ENCODE peak calls at places on chromosomes 2 and 18, in eight cellular contexts. One of them, this sample, is unnamed. For H3K27me3, the result is how much of the 10 kb centered on the place peaks cover.

GRCh38 chr2:176082885-176083731 is 654 bp downstream of the EVX2 start:
- DNase-seq in psoas muscle: no peak
- DNase-seq in left lung: no peak
- DNase-seq in suprapubic skin: no peak
- DNase-seq in pancreas: no peak
- DNase-seq in lower lobe of right lung: no peak
- DNase-seq in endodermal cell: peak
- DNase-seq in upper lobe of right lung: no peak
- DNase-seq in this sample: peak

GRCh38 chr2:170408461-170409163 is 230.7 kb downstream of the MYO3B start:
- DNase-seq in psoas muscle: no peak
- DNase-seq in left lung: no peak
- DNase-seq in suprapubic skin: no peak
- DNase-seq in pancreas: no peak
- DNase-seq in lower lobe of right lung: no peak
- DNase-seq in endodermal cell: no peak
- DNase-seq in upper lobe of right lung: no peak
- DNase-seq in this sample: no peak

GRCh38 chr2:120934891-120935338 is 199.2 kb downstream of the GLI2 start:
- DNase-seq in psoas muscle: peak
- DNase-seq in left lung: no peak
- DNase-seq in suprapubic skin: no peak
- DNase-seq in pancreas: no peak
- DNase-seq in lower lobe of right lung: no peak
- DNase-seq in endodermal cell: no peak
- DNase-seq in upper lobe of right lung: no peak
- DNase-seq in this sample: no peak

GRCh38 chr2:179440642-179441251 is 176.1 kb upstream of the SESTD1 start:
- DNase-seq in psoas muscle: no peak
- DNase-seq in left lung: no peak
- DNase-seq in suprapubic skin: no peak
- DNase-seq in pancreas: no peak
- DNase-seq in lower lobe of right lung: no peak
- DNase-seq in endodermal cell: no peak
- DNase-seq in upper lobe of right lung: no peak
- DNase-seq in this sample: no peak

GRCh38 chr2:21317131-21317530 is 193.4 kb downstream of the TDRD15 start:
- DNase-seq in psoas muscle: peak
- DNase-seq in left lung: no peak
- DNase-seq in suprapubic skin: no peak
- DNase-seq in pancreas: peak
- DNase-seq in lower lobe of right lung: peak
- DNase-seq in endodermal cell: peak
- DNase-seq in upper lobe of right lung: no peak
- DNase-seq in this sample: no peak

GRCh38 chr18:50013363-50014138 is 181.4 kb downstream of the MYO5B start:
- DNase-seq in psoas muscle: no peak
- DNase-seq in left lung: no peak
- DNase-seq in suprapubic skin: no peak
- DNase-seq in pancreas: no peak
- DNase-seq in lower lobe of right lung: no peak
- DNase-seq in endodermal cell: no peak
- DNase-seq in upper lobe of right lung: no peak
- DNase-seq in this sample: no peak

GRCh38 chr2:128501022-128501690 is 182.5 kb upstream of the HS6ST1 start:
- DNase-seq in psoas muscle: no peak
- DNase-seq in left lung: no peak
- DNase-seq in suprapubic skin: peak
- DNase-seq in pancreas: no peak
- DNase-seq in lower lobe of right lung: no peak
- DNase-seq in endodermal cell: peak
- DNase-seq in upper lobe of right lung: no peak
- DNase-seq in this sample: no peak

GRCh38 chr2:62718225-62718822 is 12.8 kb downstream of the EHBP1 start:
- DNase-seq in psoas muscle: no peak
- DNase-seq in left lung: no peak
- DNase-seq in suprapubic skin: no peak
- DNase-seq in pancreas: no peak
- DNase-seq in lower lobe of right lung: no peak
- DNase-seq in endodermal cell: no peak
- DNase-seq in upper lobe of right lung: no peak
- DNase-seq in this sample: no peak

GRCh38 chr2:215002500-215002899 is 135.9 kb downstream of the ABCA12 start:
- DNase-seq in psoas muscle: no peak
- DNase-seq in left lung: no peak
- DNase-seq in suprapubic skin: no peak
- DNase-seq in pancreas: no peak
- DNase-seq in lower lobe of right lung: no peak
- DNase-seq in endodermal cell: no peak
- DNase-seq in upper lobe of right lung: no peak
- DNase-seq in this sample: no peak

GRCh38 chr2:68436270-68436669 is 30.8 kb downstream of the FBXO48 start:
- DNase-seq in psoas muscle: no peak
- DNase-seq in left lung: no peak
- DNase-seq in suprapubic skin: no peak
- DNase-seq in pancreas: no peak
- DNase-seq in lower lobe of right lung: no peak
- DNase-seq in endodermal cell: no peak
- DNase-seq in upper lobe of right lung: no peak
- DNase-seq in this sample: no peak

GRCh38 chr2:191245869-191246531 is 796 bp downstream of the MYO1B start:
- DNase-seq in psoas muscle: peak
- DNase-seq in left lung: peak
- DNase-seq in suprapubic skin: peak
- DNase-seq in pancreas: peak
- DNase-seq in lower lobe of right lung: peak
- DNase-seq in endodermal cell: peak
- DNase-seq in upper lobe of right lung: peak
- DNase-seq in this sample: no peak

GRCh38 chr2:31383471-31384153 is 30.9 kb downstream of the XDH start:
- DNase-seq in psoas muscle: no peak
- DNase-seq in left lung: no peak
- DNase-seq in suprapubic skin: no peak
- DNase-seq in pancreas: no peak
- DNase-seq in lower lobe of right lung: no peak
- DNase-seq in endodermal cell: no peak
- DNase-seq in upper lobe of right lung: no peak
- DNase-seq in this sample: no peak

GRCh38 chr2:230898016-230898415 is 27.0 kb downstream of the GPR55 start:
- DNase-seq in psoas muscle: no peak
- DNase-seq in left lung: no peak
- DNase-seq in suprapubic skin: no peak
- DNase-seq in pancreas: no peak
- DNase-seq in lower lobe of right lung: no peak
- DNase-seq in endodermal cell: peak
- DNase-seq in upper lobe of right lung: no peak
- DNase-seq in this sample: no peak

GRCh38 chr2:218886461-218886947 is 5.9 kb downstream of the WNT10A start:
- DNase-seq in psoas muscle: no peak
- DNase-seq in left lung: no peak
- DNase-seq in suprapubic skin: no peak
- DNase-seq in pancreas: no peak
- DNase-seq in lower lobe of right lung: no peak
- DNase-seq in endodermal cell: no peak
- DNase-seq in upper lobe of right lung: no peak
- DNase-seq in this sample: no peak

GRCh38 chr18:64240301-64240700 is 91.4 kb upstream of the LINC00305 start:
- DNase-seq in psoas muscle: no peak
- DNase-seq in left lung: no peak
- DNase-seq in suprapubic skin: no peak
- DNase-seq in pancreas: no peak
- DNase-seq in lower lobe of right lung: no peak
- DNase-seq in endodermal cell: no peak
- DNase-seq in upper lobe of right lung: no peak
- DNase-seq in this sample: no peak
- H3K27ac ChIP-seq in psoas muscle: no peak
- H3K27ac ChIP-seq in left lung: no peak
- H3K27ac ChIP-seq in suprapubic skin: no peak
- H3K27ac ChIP-seq in pancreas: no peak
- H3K27ac ChIP-seq in lower lobe of right lung: no peak
- H3K27ac ChIP-seq in endodermal cell: no peak
- H3K27ac ChIP-seq in upper lobe of right lung: no peak
- H3K27ac ChIP-seq in this sample: no peak

DNA sequence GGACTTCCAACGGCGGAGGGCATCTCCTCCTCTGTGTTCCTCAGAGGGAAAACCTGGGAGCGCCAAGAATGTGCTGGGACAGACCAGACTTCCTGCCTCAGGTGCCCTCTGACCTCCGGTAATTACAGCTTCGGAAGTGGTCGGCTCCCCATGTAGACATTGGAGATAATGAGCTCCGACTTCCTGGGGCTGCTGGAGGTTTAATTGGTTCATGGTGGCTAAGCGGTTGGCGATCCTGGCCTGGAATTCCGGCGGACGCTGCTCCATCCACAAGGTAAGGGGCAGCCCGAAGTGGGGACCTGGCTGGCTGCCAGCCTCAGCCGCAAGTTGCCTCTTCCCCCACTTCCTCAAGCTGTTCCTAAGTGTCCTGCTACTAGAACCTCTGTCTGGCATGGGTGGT is 83.2 kb upstream of the EPC2 start:
- DNase-seq in psoas muscle: no peak
- DNase-seq in left lung: no peak
- DNase-seq in suprapubic skin: no peak
- DNase-seq in pancreas: no peak
- DNase-seq in lower lobe of right lung: no peak
- DNase-seq in endodermal cell: no peak
- DNase-seq in upper lobe of right lung: no peak
- DNase-seq in this sample: no peak
- TF ChIP-seq CTCF in psoas muscle: no peak
- TF ChIP-seq CTCF in left lung: no peak
- TF ChIP-seq CTCF in suprapubic skin: no peak
- TF ChIP-seq CTCF in pancreas: no peak
- TF ChIP-seq CTCF in lower lobe of right lung: no peak
- TF ChIP-seq CTCF in endodermal cell: no peak
- TF ChIP-seq CTCF in upper lobe of right lung: no peak
- TF ChIP-seq CTCF in this sample: no peak

DNA sequence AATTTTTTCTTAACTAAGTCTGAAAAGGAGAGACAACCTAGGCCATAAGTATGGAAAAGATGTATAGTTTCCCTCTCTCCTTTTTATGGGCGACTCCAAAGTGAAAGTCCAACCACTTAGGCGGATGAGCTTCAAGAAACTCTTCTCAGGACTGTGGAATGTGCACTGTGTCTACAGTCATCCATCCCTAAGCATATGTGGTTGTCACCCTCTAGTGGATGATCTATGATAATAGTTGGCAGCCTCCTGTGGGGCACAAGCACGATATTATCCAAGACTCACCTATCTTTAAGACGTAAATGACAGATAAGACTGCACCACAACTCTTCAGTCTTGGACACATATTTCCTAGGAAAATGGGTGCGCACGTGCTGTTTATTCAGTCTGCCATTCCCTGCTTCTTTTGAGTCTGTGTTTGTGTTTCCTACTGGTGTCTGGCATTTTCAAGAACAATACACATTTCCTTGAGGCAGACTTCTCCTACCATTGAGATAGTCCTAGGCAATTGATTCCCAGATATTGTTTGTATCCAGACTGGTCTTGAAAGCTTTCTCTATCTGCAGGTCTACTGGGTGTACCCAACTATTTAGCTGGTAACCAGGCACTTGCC is 145.5 kb upstream of the CTAGE1 start:
- DNase-seq in psoas muscle: no peak
- DNase-seq in left lung: no peak
- DNase-seq in suprapubic skin: no peak
- DNase-seq in pancreas: peak
- DNase-seq in lower lobe of right lung: no peak
- DNase-seq in endodermal cell: peak
- DNase-seq in upper lobe of right lung: no peak
- DNase-seq in this sample: no peak
- H3K27me3 ChIP-seq in psoas muscle: under half
- H3K27me3 ChIP-seq in left lung: under half
- H3K27me3 ChIP-seq in suprapubic skin: half or more
- H3K27me3 ChIP-seq in pancreas: under half
- H3K27me3 ChIP-seq in lower lobe of right lung: under half
- H3K27me3 ChIP-seq in endodermal cell: under half
- H3K27me3 ChIP-seq in upper lobe of right lung: under half
- H3K27me3 ChIP-seq in this sample: under half

GRCh38 chr2:235850289-235850688 is 317.9 kb downstream of the GBX2 start:
- DNase-seq in psoas muscle: no peak
- DNase-seq in left lung: no peak
- DNase-seq in suprapubic skin: no peak
- DNase-seq in pancreas: no peak
- DNase-seq in lower lobe of right lung: no peak
- DNase-seq in endodermal cell: peak
- DNase-seq in upper lobe of right lung: no peak
- DNase-seq in this sample: no peak

GRCh38 chr2:235850771-235851551 is 317.2 kb downstream of the GBX2 start:
- DNase-seq in psoas muscle: no peak
- DNase-seq in left lung: no peak
- DNase-seq in suprapubic skin: no peak
- DNase-seq in pancreas: no peak
- DNase-seq in lower lobe of right lung: no peak
- DNase-seq in endodermal cell: no peak
- DNase-seq in upper lobe of right lung: no peak
- DNase-seq in this sample: no peak

GRCh38 chr2:235851841-235852527 is 316.2 kb downstream of the GBX2 start:
- DNase-seq in psoas muscle: no peak
- DNase-seq in left lung: no peak
- DNase-seq in suprapubic skin: no peak
- DNase-seq in pancreas: no peak
- DNase-seq in lower lobe of right lung: no peak
- DNase-seq in endodermal cell: no peak
- DNase-seq in upper lobe of right lung: no peak
- DNase-seq in this sample: no peak

GRCh38 chr2:235854276-235854675 is 313.9 kb downstream of the GBX2 start:
- DNase-seq in psoas muscle: no peak
- DNase-seq in left lung: no peak
- DNase-seq in suprapubic skin: no peak
- DNase-seq in pancreas: no peak
- DNase-seq in lower lobe of right lung: no peak
- DNase-seq in endodermal cell: no peak
- DNase-seq in upper lobe of right lung: no peak
- DNase-seq in this sample: no peak

GRCh38 chr2:235852528-235852920 is 315.7 kb downstream of the GBX2 start:
- DNase-seq in psoas muscle: no peak
- DNase-seq in left lung: no peak
- DNase-seq in suprapubic skin: no peak
- DNase-seq in pancreas: no peak
- DNase-seq in lower lobe of right lung: no peak
- DNase-seq in endodermal cell: no peak
- DNase-seq in upper lobe of right lung: no peak
- DNase-seq in this sample: no peak
- H3K27ac ChIP-seq in psoas muscle: no peak
- H3K27ac ChIP-seq in left lung: no peak
- H3K27ac ChIP-seq in suprapubic skin: no peak
- H3K27ac ChIP-seq in pancreas: no peak
- H3K27ac ChIP-seq in lower lobe of right lung: no peak
- H3K27ac ChIP-seq in endodermal cell: peak
- H3K27ac ChIP-seq in upper lobe of right lung: no peak
- H3K27ac ChIP-seq in this sample: no peak

This sample was measured in CD4-positive, alpha-beta T cell.